ENCODE peak calls at places on chromosome 22, in four cellular contexts. One of them, this sample, is unnamed.

GRCh38 chr22:20751185-20751851 is 22.6 kb upstream of the SERPIND1 start:
- DNase-seq in HCT116: no peak
- DNase-seq in heart left ventricle: no peak
- DNase-seq in body of pancreas: no peak
- DNase-seq in this sample: no peak

GRCh38 chr22:32636884-32637283 is 162.3 kb downstream of the FBXO7 start:
- DNase-seq in body of pancreas: no peak
- DNase-seq in heart left ventricle: no peak
- DNase-seq in HCT116: no peak
- DNase-seq in this sample: no peak

GRCh38 chr22:29751669-29752068 is 15.1 kb downstream of the ZMAT5 start:
- DNase-seq in HCT116: no peak
- DNase-seq in body of pancreas: no peak
- DNase-seq in heart left ventricle: no peak
- DNase-seq in this sample: no peak

GRCh38 chr22:47807506-47807905 is 1045.1 kb downstream of the TBC1D22A start:
- DNase-seq in HCT116: no peak
- DNase-seq in body of pancreas: no peak
- DNase-seq in heart left ventricle: no peak
- DNase-seq in this sample: peak

GRCh38 chr22:45448431-45448830 is 34.9 kb downstream of the RIBC2 start:
- DNase-seq in body of pancreas: no peak
- DNase-seq in HCT116: no peak
- DNase-seq in heart left ventricle: peak
- DNase-seq in this sample: no peak

GRCh38 chr22:30337461-30337778 is 10.7 kb upstream of the TBC1D10A start:
- DNase-seq in heart left ventricle: no peak
- DNase-seq in body of pancreas: no peak
- DNase-seq in HCT116: no peak
- DNase-seq in this sample: no peak

GRCh38 chr22:31046591-31047226 is 34.4 kb upstream of the SMTN start:
- DNase-seq in body of pancreas: peak
- DNase-seq in HCT116: no peak
- DNase-seq in heart left ventricle: peak
- DNase-seq in this sample: peak

GRCh38 chr22:20792966-20793332 is 19.0 kb downstream of the SERPIND1 start:
- DNase-seq in body of pancreas: no peak
- DNase-seq in heart left ventricle: no peak
- DNase-seq in HCT116: no peak
- DNase-seq in this sample: no peak

GRCh38 chr22:36860017-36860416 is 789 bp upstream of the NCF4 start:
- DNase-seq in HCT116: no peak
- DNase-seq in body of pancreas: no peak
- DNase-seq in heart left ventricle: no peak
- DNase-seq in this sample: no peak

GRCh38 chr22:50046481-50047245 is 11.4 kb downstream of the TTLL8 start:
- DNase-seq in body of pancreas: no peak
- DNase-seq in HCT116: no peak
- DNase-seq in heart left ventricle: peak
- DNase-seq in this sample: no peak
- TF ChIP-seq POLR2A in body of pancreas: no peak
- TF ChIP-seq POLR2A in HCT116: no peak
- TF ChIP-seq POLR2A in heart left ventricle: no peak
- TF ChIP-seq POLR2A in this sample: no peak

DNA sequence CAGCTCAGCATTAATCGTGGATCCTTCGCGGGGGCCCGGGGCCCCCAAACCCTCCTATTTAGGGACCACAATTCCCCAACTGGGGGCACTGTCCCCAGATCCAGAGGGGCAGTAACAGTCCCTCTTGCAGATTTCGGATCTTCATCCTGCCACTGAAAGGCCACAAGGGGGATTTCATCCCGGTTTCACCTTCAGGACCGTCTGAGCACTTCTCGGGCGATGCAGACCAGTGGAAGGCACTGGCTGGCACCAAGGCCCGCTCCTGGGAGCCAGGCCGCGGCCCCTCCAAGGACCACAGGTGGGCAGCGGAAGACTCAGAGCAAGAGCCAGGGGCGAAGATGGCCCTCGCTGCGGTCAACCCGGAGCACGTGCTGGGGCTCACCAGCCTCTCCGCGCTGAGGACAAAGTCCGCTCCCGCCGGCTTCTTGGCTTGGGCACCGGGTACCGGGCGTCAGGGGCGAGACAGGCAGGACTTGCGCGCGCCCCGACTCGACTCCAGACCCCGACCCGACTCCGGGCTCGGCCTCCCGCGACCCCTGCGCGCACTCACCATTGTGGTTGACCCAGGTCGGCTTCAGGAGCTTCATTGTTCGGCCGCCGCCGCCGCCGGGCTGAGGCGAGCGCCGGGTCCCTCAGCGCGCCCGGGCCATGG is 517 bp downstream of the HIRA start:
- DNase-seq in heart left ventricle: peak
- DNase-seq in body of pancreas: peak
- DNase-seq in HCT116: no peak
- DNase-seq in this sample: peak
- TF ChIP-seq POLR2A in heart left ventricle: no peak
- TF ChIP-seq POLR2A in body of pancreas: no peak
- TF ChIP-seq POLR2A in HCT116: no peak
- TF ChIP-seq POLR2A in this sample: no peak

GRCh38 chr22:49803134-49803533 is 24.5 kb downstream of the BRD1 start:
- DNase-seq in heart left ventricle: no peak
- DNase-seq in HCT116: no peak
- DNase-seq in body of pancreas: no peak
- DNase-seq in this sample: no peak

GRCh38 chr22:49810363-49811013 is 17.2 kb downstream of the BRD1 start:
- DNase-seq in HCT116: no peak
- DNase-seq in body of pancreas: no peak
- DNase-seq in heart left ventricle: no peak
- DNase-seq in this sample: no peak

GRCh38 chr22:49807780-49808708 is 19.6 kb downstream of the BRD1 start:
- DNase-seq in HCT116: no peak
- DNase-seq in body of pancreas: no peak
- DNase-seq in heart left ventricle: no peak
- DNase-seq in this sample: no peak

GRCh38 chr22:49803667-49804375 is 23.9 kb downstream of the BRD1 start:
- DNase-seq in body of pancreas: no peak
- DNase-seq in heart left ventricle: no peak
- DNase-seq in HCT116: no peak
- DNase-seq in this sample: no peak

DNA sequence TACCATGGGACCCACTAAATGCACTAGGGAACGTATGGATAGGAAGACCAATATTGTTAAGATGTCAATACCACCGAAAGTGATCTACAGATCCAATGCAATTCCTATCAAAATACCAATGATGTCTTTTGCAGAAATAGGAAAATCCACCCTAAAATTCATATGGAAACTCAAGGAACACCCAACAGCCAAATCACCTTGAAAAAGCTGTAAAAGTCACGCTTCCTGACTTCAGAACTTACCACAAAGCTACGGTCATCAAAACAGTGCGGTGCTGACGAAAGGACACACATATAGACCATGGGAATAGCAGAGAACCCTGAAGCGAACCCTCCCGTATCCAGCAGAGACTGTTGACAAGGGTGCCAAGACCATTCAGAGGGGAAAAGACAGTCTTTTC is 20.5 kb downstream of the BRD1 start:
- DNase-seq in HCT116: no peak
- DNase-seq in body of pancreas: no peak
- DNase-seq in heart left ventricle: no peak
- DNase-seq in this sample: no peak
- TF ChIP-seq POLR2A in HCT116: no peak
- TF ChIP-seq POLR2A in body of pancreas: no peak
- TF ChIP-seq POLR2A in heart left ventricle: no peak
- TF ChIP-seq POLR2A in this sample: no peak

GRCh38 chr22:27995801-27996528 is 76.9 kb upstream of the PITPNB start:
- DNase-seq in heart left ventricle: peak
- DNase-seq in HCT116: no peak
- DNase-seq in body of pancreas: no peak
- DNase-seq in this sample: no peak
- TF ChIP-seq POLR2A in heart left ventricle: no peak
- TF ChIP-seq POLR2A in HCT116: no peak
- TF ChIP-seq POLR2A in body of pancreas: no peak
- TF ChIP-seq POLR2A in this sample: no peak

DNA sequence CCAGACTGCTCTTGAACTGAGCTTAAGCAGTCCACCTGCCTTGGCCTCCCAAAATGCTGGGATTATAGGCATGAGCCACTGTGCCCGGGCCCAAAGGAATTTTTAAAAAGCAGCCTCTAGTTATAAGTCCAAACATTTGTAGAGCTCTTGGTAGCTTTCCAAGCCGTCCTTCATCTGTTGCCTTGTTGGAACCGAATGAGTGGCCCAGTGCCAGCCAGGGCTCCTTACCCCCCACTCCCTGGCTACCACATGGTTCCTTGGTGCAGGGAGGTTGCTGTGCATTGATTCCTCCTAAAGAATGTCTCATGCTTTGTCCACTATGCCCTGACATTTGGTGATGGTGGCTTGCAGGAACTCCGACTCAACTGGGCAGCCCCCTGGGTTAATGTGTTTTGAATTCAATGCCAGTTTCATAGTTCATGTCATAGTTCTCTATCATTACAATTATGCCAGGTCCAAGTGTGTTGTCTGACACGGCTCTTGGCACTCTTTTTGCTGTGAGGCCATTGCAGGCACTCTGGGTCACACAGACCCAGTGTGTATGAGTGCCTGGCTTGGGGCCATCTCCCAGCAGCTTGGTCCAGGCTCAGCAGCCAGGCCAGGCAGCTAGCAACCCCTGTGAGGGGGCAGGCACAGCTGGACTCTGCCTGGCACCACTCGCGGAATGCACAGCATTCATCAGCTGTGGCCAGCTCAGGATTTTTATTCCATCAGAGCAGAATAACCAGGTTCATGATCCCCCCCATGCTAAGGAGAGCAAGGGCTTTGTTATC is 13.3 kb upstream of the MICALL1 start:
- DNase-seq in heart left ventricle: peak
- DNase-seq in HCT116: no peak
- DNase-seq in body of pancreas: peak
- DNase-seq in this sample: peak
- TF ChIP-seq POLR2A in heart left ventricle: no peak
- TF ChIP-seq POLR2A in HCT116: no peak
- TF ChIP-seq POLR2A in body of pancreas: no peak
- TF ChIP-seq POLR2A in this sample: no peak

GRCh38 chr22:24950272-24950902 is 2.1 kb upstream of the KIAA1671 start:
- DNase-seq in heart left ventricle: no peak
- DNase-seq in body of pancreas: no peak
- DNase-seq in HCT116: no peak
- DNase-seq in this sample: no peak

GRCh38 chr22:24952837-24953293 is 349 bp downstream of the KIAA1671 start:
- DNase-seq in heart left ventricle: no peak
- DNase-seq in body of pancreas: peak
- DNase-seq in HCT116: peak
- DNase-seq in this sample: peak

GRCh38 chr22:24953294-24954113 is 988 bp downstream of the KIAA1671 start:
- DNase-seq in HCT116: no peak
- DNase-seq in heart left ventricle: peak
- DNase-seq in body of pancreas: peak
- DNase-seq in this sample: peak

GRCh38 chr22:24954114-24954463 is 1.6 kb downstream of the KIAA1671 start:
- DNase-seq in HCT116: no peak
- DNase-seq in heart left ventricle: no peak
- DNase-seq in body of pancreas: no peak
- DNase-seq in this sample: no peak

GRCh38 chr22:24951942-24952836 is at the start of gene KIAA1671:
- DNase-seq in body of pancreas: peak
- DNase-seq in HCT116: peak
- DNase-seq in heart left ventricle: peak
- DNase-seq in this sample: peak
- TF ChIP-seq POLR2A in body of pancreas: peak
- TF ChIP-seq POLR2A in HCT116: peak
- TF ChIP-seq POLR2A in heart left ventricle: peak
- TF ChIP-seq POLR2A in this sample: peak

This sample was measured in adrenal gland.